ENCODE peak calls at places on chromosomes 7 and 10, in four cellular contexts. One of them, this sample, is unnamed.

GRCh38 chr7:146922777-146923176 is 806.2 kb downstream of the CNTNAP2 start:
- DNase-seq in coronary artery: no peak
- DNase-seq in AG09309: no peak
- DNase-seq in B cell: no peak
- DNase-seq in this sample: no peak

GRCh38 chr10:6917125-6917524 is 337.0 kb upstream of the PRKCQ start:
- DNase-seq in coronary artery: no peak
- DNase-seq in AG09309: no peak
- DNase-seq in B cell: no peak
- DNase-seq in this sample: no peak

GRCh38 chr10:66642217-66642616 is 283.6 kb upstream of the LRRTM3 start:
- DNase-seq in AG09309: no peak
- DNase-seq in coronary artery: no peak
- DNase-seq in B cell: no peak
- DNase-seq in this sample: no peak

GRCh38 chr10:76353124-76353851 is 921.9 kb downstream of the LRMDA start:
- DNase-seq in AG09309: no peak
- DNase-seq in coronary artery: no peak
- DNase-seq in B cell: no peak
- DNase-seq in this sample: no peak

GRCh38 chr7:123660514-123661354 is 5.1 kb downstream of the LMOD2 start:
- DNase-seq in B cell: no peak
- DNase-seq in coronary artery: no peak
- DNase-seq in AG09309: no peak
- DNase-seq in this sample: no peak

GRCh38 chr7:150514748-150515222 is at the start of gene GIMAP7:
- DNase-seq in coronary artery: no peak
- DNase-seq in B cell: no peak
- DNase-seq in AG09309: no peak
- DNase-seq in this sample: peak

GRCh38 chr10:11043446-11044127 is 25.9 kb downstream of the CELF2 start:
- DNase-seq in coronary artery: no peak
- DNase-seq in AG09309: no peak
- DNase-seq in B cell: no peak
- DNase-seq in this sample: no peak

GRCh38 chr7:158572000-158572828 is 15.4 kb downstream of the PTPRN2 start:
- DNase-seq in coronary artery: no peak
- DNase-seq in AG09309: no peak
- DNase-seq in B cell: no peak
- DNase-seq in this sample: no peak

GRCh38 chr7:112449353-112449752 is 907 bp upstream of the IFRD1 start:
- DNase-seq in B cell: no peak
- DNase-seq in AG09309: no peak
- DNase-seq in coronary artery: no peak
- DNase-seq in this sample: no peak

GRCh38 chr7:21749318-21749717 is 196.4 kb downstream of the CDCA7L start:
- DNase-seq in AG09309: no peak
- DNase-seq in B cell: no peak
- DNase-seq in coronary artery: no peak
- DNase-seq in this sample: no peak

GRCh38 chr7:3112499-3113134 is 69.0 kb upstream of the CARD11 start:
- DNase-seq in B cell: no peak
- DNase-seq in AG09309: no peak
- DNase-seq in coronary artery: no peak
- DNase-seq in this sample: no peak

GRCh38 chr7:137007001-137007725 is 138.7 kb downstream of the CHRM2 start:
- DNase-seq in B cell: no peak
- DNase-seq in coronary artery: no peak
- DNase-seq in AG09309: peak
- DNase-seq in this sample: no peak

GRCh38 chr10:20768849-20769248 is 128.3 kb downstream of the NEBL start:
- DNase-seq in B cell: no peak
- DNase-seq in AG09309: no peak
- DNase-seq in coronary artery: no peak
- DNase-seq in this sample: no peak

GRCh38 chr7:82714883-82715282 is 271.3 kb upstream of the CACNA2D1 start:
- DNase-seq in B cell: no peak
- DNase-seq in coronary artery: no peak
- DNase-seq in AG09309: peak
- DNase-seq in this sample: no peak

GRCh38 chr7:90836937-90837336 is 240.8 kb downstream of the CDK14 start:
- DNase-seq in B cell: no peak
- DNase-seq in coronary artery: no peak
- DNase-seq in AG09309: peak
- DNase-seq in this sample: no peak

GRCh38 chr10:29646238-29646902 is 11.6 kb upstream of the SVIL start:
- DNase-seq in coronary artery: no peak
- DNase-seq in AG09309: peak
- DNase-seq in B cell: no peak
- DNase-seq in this sample: no peak

GRCh38 chr10:79159141-79159619 is 90.4 kb downstream of the ZMIZ1 start:
- DNase-seq in AG09309: no peak
- DNase-seq in B cell: no peak
- DNase-seq in coronary artery: no peak
- DNase-seq in this sample: no peak

GRCh38 chr7:23696916-23697441 is 13.0 kb upstream of the STK31 start:
- DNase-seq in B cell: peak
- DNase-seq in AG09309: no peak
- DNase-seq in coronary artery: no peak
- DNase-seq in this sample: peak

GRCh38 chr10:14019983-14020668 is 310.6 kb downstream of the FRMD4A start:
- DNase-seq in B cell: no peak
- DNase-seq in coronary artery: no peak
- DNase-seq in AG09309: no peak
- DNase-seq in this sample: no peak

GRCh38 chr10:132443605-132443997 is 46.6 kb downstream of the PWWP2B start:
- DNase-seq in coronary artery: no peak
- DNase-seq in AG09309: no peak
- DNase-seq in B cell: peak
- DNase-seq in this sample: peak

DNA sequence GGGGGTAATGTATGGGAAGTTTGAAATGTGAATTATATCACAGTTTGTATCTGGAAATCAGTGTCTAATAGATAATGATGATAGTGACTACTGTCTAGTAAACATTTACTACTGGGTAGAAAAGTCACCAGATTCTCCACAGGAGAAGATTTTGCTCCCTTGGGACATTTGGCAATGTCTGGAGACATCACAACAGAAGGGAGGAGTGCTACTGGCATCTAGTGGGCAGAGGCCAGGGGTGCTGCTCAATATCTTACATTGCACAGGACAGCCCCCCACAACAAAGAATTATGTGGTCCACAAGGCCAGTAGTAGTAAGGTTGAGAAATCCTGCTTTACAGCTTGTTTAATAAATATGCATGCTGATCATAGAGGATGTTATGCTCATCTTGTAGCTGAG is 92.3 kb upstream of the PRPS1L1 start:
- DNase-seq in coronary artery: no peak
- DNase-seq in B cell: no peak
- DNase-seq in AG09309: no peak
- DNase-seq in this sample: no peak
- TF ChIP-seq CTCF in coronary artery: no peak
- TF ChIP-seq CTCF in B cell: no peak
- TF ChIP-seq CTCF in AG09309: peak
- TF ChIP-seq CTCF in this sample: no peak

DNA sequence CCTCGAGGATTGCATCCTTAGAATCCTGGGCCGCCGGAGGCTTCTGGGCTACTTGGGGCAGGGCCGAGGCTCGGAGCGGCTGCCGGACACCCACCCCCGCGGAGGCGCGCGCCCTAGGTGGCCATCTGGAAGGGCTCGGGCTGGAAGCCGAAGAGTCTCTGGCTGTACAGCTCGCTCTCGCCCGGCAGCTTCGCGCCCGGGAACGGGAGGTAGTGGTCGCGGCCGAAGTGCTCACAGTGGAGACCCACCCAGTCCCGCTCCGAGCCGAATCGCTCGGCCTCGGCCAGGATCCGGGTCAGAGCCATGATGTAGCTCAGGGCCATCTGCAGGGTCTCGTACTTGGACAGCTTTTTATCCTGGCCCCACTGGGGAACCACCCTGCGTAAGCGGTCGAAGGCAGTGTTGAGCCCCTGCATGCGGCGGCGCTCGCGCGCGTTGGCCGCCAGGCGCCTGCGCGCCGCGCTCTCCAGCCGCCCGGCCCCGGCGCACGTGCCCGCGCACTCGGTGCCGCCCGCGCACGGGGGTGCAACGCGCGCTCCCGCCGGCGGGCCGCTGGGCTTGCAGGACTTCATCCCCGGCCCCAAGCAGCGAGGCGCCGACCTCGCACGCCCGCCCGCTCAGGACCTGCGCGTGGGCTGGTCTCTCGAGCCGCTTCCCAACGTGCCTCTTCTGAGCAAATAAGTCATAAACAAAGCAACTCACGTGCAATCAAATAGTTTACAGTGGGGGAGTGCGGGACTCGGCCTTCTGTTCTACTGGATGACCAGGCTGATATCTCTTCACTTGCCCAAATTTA is 609 bp downstream of the ATOH7 start:
- DNase-seq in coronary artery: no peak
- DNase-seq in B cell: no peak
- DNase-seq in AG09309: no peak
- DNase-seq in this sample: peak
- TF ChIP-seq CTCF in coronary artery: no peak
- TF ChIP-seq CTCF in B cell: no peak
- TF ChIP-seq CTCF in AG09309: no peak
- TF ChIP-seq CTCF in this sample: peak

DNA sequence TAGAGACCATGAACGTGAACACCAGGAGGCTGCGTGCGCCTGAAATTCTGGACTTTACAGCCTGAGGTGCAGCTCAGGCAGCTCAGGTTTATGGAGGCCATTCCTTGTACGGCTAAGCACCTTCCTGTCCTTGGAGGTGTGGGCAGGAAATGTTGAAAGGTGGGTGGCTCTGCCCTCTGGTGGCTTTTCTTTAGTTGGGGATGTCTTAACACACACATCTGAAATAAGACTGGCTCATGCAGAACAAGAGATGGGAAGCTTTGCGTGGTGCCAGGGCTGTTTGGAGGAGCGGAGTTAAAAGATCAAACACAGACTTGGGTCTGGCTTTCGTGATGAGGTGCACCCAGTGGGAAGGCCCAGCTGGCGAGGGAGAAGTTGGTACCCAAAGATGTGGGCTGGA is 64.1 kb downstream of the DOCK1 start:
- DNase-seq in B cell: no peak
- DNase-seq in coronary artery: no peak
- DNase-seq in AG09309: no peak
- DNase-seq in this sample: no peak
- TF ChIP-seq CTCF in B cell: no peak
- TF ChIP-seq CTCF in coronary artery: no peak
- TF ChIP-seq CTCF in AG09309: peak
- TF ChIP-seq CTCF in this sample: no peak

GRCh38 chr7:135508853-135509588 is 881 bp downstream of the CNOT4 start:
- DNase-seq in coronary artery: no peak
- DNase-seq in AG09309: no peak
- DNase-seq in B cell: no peak
- DNase-seq in this sample: peak

GRCh38 chr7:135509589-135509838 is 388 bp downstream of the CNOT4 start:
- DNase-seq in AG09309: no peak
- DNase-seq in coronary artery: no peak
- DNase-seq in B cell: no peak
- DNase-seq in this sample: no peak

GRCh38 chr7:135509839-135510602 is at the start of gene CNOT4:
- DNase-seq in coronary artery: peak
- DNase-seq in B cell: peak
- DNase-seq in AG09309: peak
- DNase-seq in this sample: peak

GRCh38 chr7:135512135-135512887 is 2.4 kb upstream of the CNOT4 start:
- DNase-seq in coronary artery: no peak
- DNase-seq in B cell: peak
- DNase-seq in AG09309: no peak
- DNase-seq in this sample: peak

DNA sequence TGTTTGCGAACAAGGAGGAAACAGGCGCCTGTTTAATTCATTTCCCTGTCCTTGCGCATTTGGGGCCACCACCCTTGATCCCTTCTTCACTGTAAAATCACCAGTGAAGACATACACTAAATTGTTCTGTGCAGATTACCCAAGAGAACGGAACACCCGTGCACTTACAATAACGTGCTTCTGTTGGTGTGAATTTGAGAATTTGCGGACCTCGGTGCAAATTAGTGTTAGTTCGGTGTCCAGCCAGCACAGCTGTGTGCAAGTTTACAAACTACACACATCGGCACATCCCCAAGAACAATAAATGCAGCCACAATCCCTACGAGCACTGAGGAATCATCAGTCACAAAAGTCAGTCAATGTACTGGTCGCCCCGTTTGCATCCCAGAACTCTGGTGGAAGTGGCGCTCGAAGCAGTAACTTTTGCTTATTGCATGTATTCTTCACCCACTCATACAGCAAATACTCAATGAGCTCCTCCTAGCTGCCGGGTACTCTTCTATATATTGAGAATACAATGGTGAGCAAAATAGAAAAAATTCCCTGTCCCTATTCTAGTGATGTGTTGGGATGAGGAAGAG is 791 bp upstream of the CNOT4 start:
- DNase-seq in B cell: no peak
- DNase-seq in AG09309: no peak
- DNase-seq in coronary artery: no peak
- DNase-seq in this sample: peak
- TF ChIP-seq CTCF in B cell: no peak
- TF ChIP-seq CTCF in AG09309: peak
- TF ChIP-seq CTCF in coronary artery: no peak
- TF ChIP-seq CTCF in this sample: no peak

GRCh38 chr7:40865441-40866233 is 730.8 kb downstream of the SUGCT start:
- DNase-seq in coronary artery: no peak
- DNase-seq in AG09309: no peak
- DNase-seq in B cell: no peak
- DNase-seq in this sample: no peak

GRCh38 chr7:40870108-40870507 is 735.3 kb downstream of the SUGCT start:
- DNase-seq in coronary artery: no peak
- DNase-seq in AG09309: no peak
- DNase-seq in B cell: no peak
- DNase-seq in this sample: no peak

DNA sequence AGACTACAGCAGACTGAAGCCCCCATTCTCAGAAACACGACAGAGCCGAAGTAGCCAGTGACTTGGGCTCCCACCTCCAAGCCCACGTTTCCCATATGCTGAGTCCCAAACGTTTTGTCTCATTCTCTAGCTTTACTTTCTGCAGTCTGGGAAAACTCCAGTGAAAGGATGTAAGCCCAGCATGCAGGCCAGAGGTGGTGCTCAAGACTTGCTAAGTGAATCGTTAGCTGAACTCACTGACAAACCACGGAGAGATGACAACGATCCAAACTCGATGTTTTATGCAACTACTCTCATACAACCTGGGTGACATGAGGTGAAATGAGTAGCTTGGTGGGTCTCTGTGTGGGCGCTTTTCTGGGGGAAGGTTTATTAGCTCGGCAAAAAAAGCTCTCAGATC is 731.8 kb downstream of the SUGCT start:
- DNase-seq in coronary artery: no peak
- DNase-seq in B cell: no peak
- DNase-seq in AG09309: peak
- DNase-seq in this sample: no peak
- TF ChIP-seq CTCF in coronary artery: no peak
- TF ChIP-seq CTCF in B cell: no peak
- TF ChIP-seq CTCF in AG09309: peak
- TF ChIP-seq CTCF in this sample: no peak

This sample was measured in GM13976.